ENCODE peak calls at places on chromosomes 11 and 22, in six cellular contexts. One of them, this sample, is unnamed.

GRCh38 chr11:75938543-75938942 is 123.5 kb downstream of the UVRAG start:
- DNase-seq in fibroblast of lung: peak; percentile 25
- DNase-seq in uterus: no peak
- DNase-seq in upper lobe of right lung: no peak
- DNase-seq in HCT116: no peak
- DNase-seq in tibial nerve: no peak
- DNase-seq in this sample: peak; percentile 46

GRCh38 chr11:116336540-116336939 is 436.2 kb downstream of the BUD13 start:
- DNase-seq in upper lobe of right lung: no peak
- DNase-seq in HCT116: no peak
- DNase-seq in fibroblast of lung: no peak
- DNase-seq in uterus: no peak
- DNase-seq in tibial nerve: no peak
- DNase-seq in this sample: no peak

GRCh38 chr11:7512525-7513209 is 1.1 kb upstream of the PPFIBP2 start:
- DNase-seq in upper lobe of right lung: peak; percentile 85
- DNase-seq in tibial nerve: peak; percentile 61
- DNase-seq in HCT116: no peak
- DNase-seq in fibroblast of lung: peak; percentile 49
- DNase-seq in uterus: peak; percentile 76
- DNase-seq in this sample: peak; percentile 42

GRCh38 chr22:41308544-41308947 is 7.2 kb downstream of the ZC3H7B start:
- DNase-seq in HCT116: no peak
- DNase-seq in tibial nerve: no peak
- DNase-seq in uterus: no peak
- DNase-seq in fibroblast of lung: no peak
- DNase-seq in upper lobe of right lung: no peak
- DNase-seq in this sample: peak; percentile 41

GRCh38 chr11:22668005-22668796 is 1.8 kb downstream of the GAS2 start:
- DNase-seq in uterus: no peak
- DNase-seq in HCT116: no peak
- DNase-seq in upper lobe of right lung: no peak
- DNase-seq in tibial nerve: no peak
- DNase-seq in fibroblast of lung: no peak
- DNase-seq in this sample: no peak

GRCh38 chr11:66651011-66651410 is 12.5 kb downstream of the RBM4 start:
- DNase-seq in tibial nerve: no peak
- DNase-seq in HCT116: no peak
- DNase-seq in uterus: no peak
- DNase-seq in upper lobe of right lung: no peak
- DNase-seq in fibroblast of lung: no peak
- DNase-seq in this sample: no peak

GRCh38 chr11:61966673-61967176 is 709 bp downstream of the FTH1 start:
- DNase-seq in fibroblast of lung: no peak
- DNase-seq in HCT116: no peak
- DNase-seq in uterus: no peak
- DNase-seq in upper lobe of right lung: peak; percentile 70
- DNase-seq in tibial nerve: no peak
- DNase-seq in this sample: peak; percentile 52

GRCh38 chr11:69352715-69353325 is 58.9 kb downstream of the MYEOV start:
- DNase-seq in HCT116: peak; percentile 54
- DNase-seq in uterus: no peak
- DNase-seq in fibroblast of lung: peak; percentile 91
- DNase-seq in upper lobe of right lung: no peak
- DNase-seq in tibial nerve: no peak
- DNase-seq in this sample: peak; percentile 97

GRCh38 chr11:6468712-6469495 is 4.8 kb downstream of the TRIM3 start:
- DNase-seq in upper lobe of right lung: peak; percentile 84
- DNase-seq in tibial nerve: peak; percentile 76
- DNase-seq in HCT116: peak; percentile 60
- DNase-seq in uterus: peak; percentile 89
- DNase-seq in fibroblast of lung: peak; percentile 87
- DNase-seq in this sample: peak; percentile 87

GRCh38 chr11:73866095-73866579 is 10.5 kb downstream of the COA4 start:
- DNase-seq in upper lobe of right lung: no peak
- DNase-seq in uterus: no peak
- DNase-seq in tibial nerve: no peak
- DNase-seq in fibroblast of lung: peak; percentile 91
- DNase-seq in HCT116: no peak
- DNase-seq in this sample: peak; percentile 78

GRCh38 chr11:32006799-32007388 is 84.0 kb upstream of the RCN1 start:
- DNase-seq in uterus: no peak
- DNase-seq in upper lobe of right lung: no peak
- DNase-seq in tibial nerve: no peak
- DNase-seq in HCT116: peak; percentile 35
- DNase-seq in fibroblast of lung: peak; percentile 55
- DNase-seq in this sample: peak; percentile 65

GRCh38 chr11:765025-765801 is 12.1 kb downstream of the GATD1 start:
- DNase-seq in uterus: no peak
- DNase-seq in fibroblast of lung: peak; percentile 50
- DNase-seq in upper lobe of right lung: no peak
- DNase-seq in tibial nerve: no peak
- DNase-seq in HCT116: peak; percentile 47
- DNase-seq in this sample: peak; percentile 59

GRCh38 chr22:42282252-42282942 is 11.9 kb upstream of the TCF20 start:
- DNase-seq in HCT116: no peak
- DNase-seq in upper lobe of right lung: peak; percentile 48
- DNase-seq in tibial nerve: no peak
- DNase-seq in uterus: no peak
- DNase-seq in fibroblast of lung: no peak
- DNase-seq in this sample: no peak

GRCh38 chr22:49627217-49628181 is 200.2 kb downstream of the BRD1 start:
- DNase-seq in HCT116: no peak
- DNase-seq in fibroblast of lung: no peak
- DNase-seq in tibial nerve: no peak
- DNase-seq in upper lobe of right lung: no peak
- DNase-seq in uterus: no peak
- DNase-seq in this sample: no peak

GRCh38 chr22:39556970-39557811 is 13.4 kb upstream of the CACNA1I start:
- DNase-seq in HCT116: no peak
- DNase-seq in fibroblast of lung: peak; percentile 18
- DNase-seq in uterus: no peak
- DNase-seq in tibial nerve: no peak
- DNase-seq in upper lobe of right lung: no peak
- DNase-seq in this sample: peak; percentile 22

GRCh38 chr22:39593061-39593930 is 22.7 kb downstream of the CACNA1I start:
- DNase-seq in fibroblast of lung: peak; percentile 24
- DNase-seq in tibial nerve: no peak
- DNase-seq in HCT116: no peak
- DNase-seq in uterus: no peak
- DNase-seq in upper lobe of right lung: no peak
- DNase-seq in this sample: peak; percentile 42

GRCh38 chr11:134539285-134539684 is 127.2 kb upstream of the B3GAT1 start:
- DNase-seq in fibroblast of lung: no peak
- DNase-seq in upper lobe of right lung: peak; percentile 46
- DNase-seq in HCT116: no peak
- DNase-seq in uterus: no peak
- DNase-seq in tibial nerve: no peak
- DNase-seq in this sample: no peak

GRCh38 chr11:19499999-19500398 is 212.6 kb upstream of the NAV2 start:
- DNase-seq in fibroblast of lung: peak; percentile 32
- DNase-seq in uterus: no peak
- DNase-seq in tibial nerve: no peak
- DNase-seq in HCT116: no peak
- DNase-seq in upper lobe of right lung: no peak
- DNase-seq in this sample: peak; percentile 89

GRCh38 chr22:35606916-35607315 is 10.2 kb downstream of the MB start:
- DNase-seq in HCT116: no peak
- DNase-seq in upper lobe of right lung: no peak
- DNase-seq in tibial nerve: no peak
- DNase-seq in uterus: no peak
- DNase-seq in fibroblast of lung: no peak
- DNase-seq in this sample: no peak

GRCh38 chr11:130120045-130120444 is 39.5 kb upstream of the ST14 start:
- DNase-seq in fibroblast of lung: no peak
- DNase-seq in upper lobe of right lung: no peak
- DNase-seq in tibial nerve: no peak
- DNase-seq in HCT116: no peak
- DNase-seq in uterus: no peak
- DNase-seq in this sample: no peak

GRCh38 chr11:130124096-130124495 is 35.5 kb upstream of the ST14 start:
- DNase-seq in HCT116: peak; percentile 61
- DNase-seq in fibroblast of lung: peak; percentile 96
- DNase-seq in uterus: peak; percentile 45
- DNase-seq in tibial nerve: peak; percentile 55
- DNase-seq in upper lobe of right lung: peak; percentile 90
- DNase-seq in this sample: peak; percentile 96

GRCh38 chr11:130122141-130122575 is 37.4 kb upstream of the ST14 start:
- DNase-seq in HCT116: peak; percentile 60
- DNase-seq in uterus: no peak
- DNase-seq in upper lobe of right lung: no peak
- DNase-seq in tibial nerve: no peak
- DNase-seq in fibroblast of lung: no peak
- DNase-seq in this sample: no peak

GRCh38 chr11:130123414-130124040 is 36.1 kb upstream of the ST14 start:
- DNase-seq in fibroblast of lung: no peak
- DNase-seq in tibial nerve: no peak
- DNase-seq in upper lobe of right lung: no peak
- DNase-seq in uterus: no peak
- DNase-seq in HCT116: no peak
- DNase-seq in this sample: no peak

DNA sequence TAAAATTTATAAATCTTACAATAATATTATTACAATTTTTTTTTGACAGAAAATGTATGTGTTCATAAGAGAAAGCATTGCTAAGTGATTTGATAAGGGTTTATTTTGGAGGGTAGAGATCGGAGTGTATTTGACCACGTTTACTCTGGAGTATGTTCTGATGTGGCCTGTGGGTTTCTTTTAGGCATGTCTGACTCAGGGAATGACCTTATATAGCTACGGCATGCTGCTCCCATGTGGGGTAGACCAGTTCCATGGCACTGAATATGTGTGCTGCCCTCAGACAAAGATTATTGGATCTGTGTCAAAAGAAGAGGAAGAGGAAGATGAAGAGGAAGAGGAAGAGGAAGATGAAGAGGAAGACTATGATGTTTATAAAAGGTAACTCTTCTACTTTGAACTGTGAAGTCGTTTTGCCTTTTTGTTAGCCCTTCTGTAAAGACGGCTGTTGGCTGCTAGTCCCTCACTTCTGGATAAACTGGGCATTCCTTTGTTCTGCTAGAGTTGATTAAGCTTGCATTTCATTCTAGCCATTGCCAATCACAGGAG is 38.1 kb upstream of the ST14 start:
- DNase-seq in uterus: no peak
- DNase-seq in HCT116: peak; percentile 29
- DNase-seq in upper lobe of right lung: no peak
- DNase-seq in fibroblast of lung: peak; percentile 79
- DNase-seq in tibial nerve: no peak
- DNase-seq in this sample: peak; percentile 34
- H3K4me3 ChIP-seq in uterus: no peak overlapping the region
- H3K4me3 ChIP-seq in HCT116: no peak overlapping the region
- H3K4me3 ChIP-seq in upper lobe of right lung: no peak overlapping the region
- H3K4me3 ChIP-seq in fibroblast of lung: no peak overlapping the region
- H3K4me3 ChIP-seq in tibial nerve: no peak overlapping the region
- H3K4me3 ChIP-seq in this sample: no peak overlapping the region

GRCh38 chr11:5228124-5228523 is 1.3 kb upstream of the HBB start:
- DNase-seq in tibial nerve: no peak
- DNase-seq in fibroblast of lung: no peak
- DNase-seq in HCT116: no peak
- DNase-seq in uterus: no peak
- DNase-seq in upper lobe of right lung: no peak
- DNase-seq in this sample: no peak

GRCh38 chr11:5226732-5227327 is at the start of gene HBB:
- DNase-seq in upper lobe of right lung: no peak
- DNase-seq in HCT116: no peak
- DNase-seq in tibial nerve: no peak
- DNase-seq in uterus: no peak
- DNase-seq in fibroblast of lung: no peak
- DNase-seq in this sample: no peak

GRCh38 chr11:5225480-5225871 is 1.4 kb downstream of the HBB start:
- DNase-seq in upper lobe of right lung: no peak
- DNase-seq in fibroblast of lung: no peak
- DNase-seq in HCT116: no peak
- DNase-seq in tibial nerve: no peak
- DNase-seq in uterus: no peak
- DNase-seq in this sample: no peak

GRCh38 chr11:5229388-5229787 is 2.5 kb upstream of the HBB start:
- DNase-seq in fibroblast of lung: no peak
- DNase-seq in uterus: no peak
- DNase-seq in tibial nerve: no peak
- DNase-seq in upper lobe of right lung: no peak
- DNase-seq in HCT116: no peak
- DNase-seq in this sample: no peak

DNA sequence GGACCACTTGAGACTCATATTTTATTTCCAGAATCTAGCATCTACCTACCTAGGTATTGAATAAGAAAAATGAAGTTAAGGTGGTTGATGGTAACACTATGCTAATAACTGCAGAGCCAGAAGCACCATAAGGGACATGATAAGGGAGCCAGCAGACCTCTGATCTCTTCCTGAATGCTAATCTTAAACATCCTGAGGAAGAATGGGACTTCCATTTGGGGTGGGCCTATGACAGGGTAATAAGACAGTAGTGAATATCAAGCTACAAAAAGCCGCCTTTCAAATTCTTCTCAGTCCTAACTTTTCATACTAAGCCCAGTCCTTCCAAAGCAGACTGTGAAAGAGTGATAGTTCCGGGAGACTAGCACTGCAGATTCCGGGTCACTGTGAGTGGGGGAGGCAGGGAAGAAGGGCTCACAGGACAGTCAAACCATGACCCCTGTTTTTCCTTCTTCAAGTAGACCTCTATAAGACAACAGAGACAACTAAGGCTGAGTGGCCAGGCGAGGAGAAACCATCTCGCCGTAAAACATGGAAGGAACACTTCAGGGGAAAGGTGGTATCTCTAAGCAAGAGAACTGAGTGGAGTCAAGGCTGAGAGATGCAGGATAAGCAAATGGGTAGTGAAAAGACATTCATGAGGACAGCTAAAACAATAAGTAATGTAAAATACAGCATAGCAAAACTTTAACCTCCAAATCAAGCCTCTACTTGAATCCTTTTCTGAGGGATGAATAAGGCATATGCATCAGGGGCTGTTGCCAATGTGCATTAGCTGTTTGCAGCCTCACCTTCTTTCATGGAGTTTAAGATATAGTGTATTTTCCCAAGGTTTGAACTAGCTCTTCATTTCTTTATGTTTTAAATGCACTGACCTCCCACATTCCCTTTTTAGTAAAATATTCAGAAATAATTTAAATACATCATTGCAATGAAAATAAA is 2.1 kb downstream of the HBB start:
- DNase-seq in fibroblast of lung: no peak
- DNase-seq in HCT116: no peak
- DNase-seq in upper lobe of right lung: no peak
- DNase-seq in uterus: no peak
- DNase-seq in tibial nerve: no peak
- DNase-seq in this sample: no peak
- TF ChIP-seq CTCF in fibroblast of lung: no peak
- TF ChIP-seq CTCF in HCT116: no peak
- TF ChIP-seq CTCF in upper lobe of right lung: no peak
- TF ChIP-seq CTCF in uterus: no peak
- TF ChIP-seq CTCF in tibial nerve: no peak
- TF ChIP-seq CTCF in this sample: no peak

GRCh38 chr22:32803020-32803758 is 1.7 kb downstream of the TIMP3 start:
- DNase-seq in tibial nerve: no peak
- DNase-seq in fibroblast of lung: peak; percentile 33
- DNase-seq in uterus: peak; percentile 54
- DNase-seq in upper lobe of right lung: no peak
- DNase-seq in HCT116: no peak
- DNase-seq in this sample: no peak
- H3K4me3 ChIP-seq in tibial nerve: peak overlapping the region; percentile 90
- H3K4me3 ChIP-seq in fibroblast of lung: peak overlapping the region; percentile 97
- H3K4me3 ChIP-seq in uterus: peak overlapping the region; percentile 80
- H3K4me3 ChIP-seq in upper lobe of right lung: peak overlapping the region; percentile 73
- H3K4me3 ChIP-seq in HCT116: no peak overlapping the region
- H3K4me3 ChIP-seq in this sample: peak overlapping the region; percentile 55

GRCh38 chr22:45192701-45193187 is 29.0 kb downstream of the NUP50 start:
- DNase-seq in uterus: no peak
- DNase-seq in upper lobe of right lung: no peak
- DNase-seq in fibroblast of lung: no peak
- DNase-seq in tibial nerve: no peak
- DNase-seq in HCT116: no peak
- DNase-seq in this sample: no peak
- TF ChIP-seq CTCF in uterus: no peak
- TF ChIP-seq CTCF in upper lobe of right lung: no peak
- TF ChIP-seq CTCF in fibroblast of lung: no peak
- TF ChIP-seq CTCF in tibial nerve: no peak
- TF ChIP-seq CTCF in HCT116: peak; percentile 14
- TF ChIP-seq CTCF in this sample: peak; percentile 11